ENCODE peak calls at places on chromosomes 6 and 20, in nine cellular contexts. S is effector CD8-positive, alpha-beta T cell; Q is bronchial epithelial cell; A is NCI-H2171 treated with DMSO at 0.1 percent for 48 hours; M is adipocyte; H is NCI-H1417; O is cardiac fibroblast; L is stimulated activated CD4-positive, alpha-beta T cell treated with anti-CD3 and anti-CD28 coated beads, Interleukin-15, amount 100 ng/mL, for 1 hour; N is T-helper 1 cell. X is an unnamed sample.

GRCh38 chr6:136069119-136069518 is 181.0 kb downstream of the MTFR2 start:
- DNase-seq in S (no peak), Q (peak), A (no peak), M (peak), H (no peak), O (peak), L (no peak), N (no peak), X (peak)

GRCh38 chr6:33610779-33611421 is 10.2 kb upstream of the ITPR3 start:
- DNase-seq in S (no peak), Q (no peak), A (no peak), M (no peak), H (no peak), O (peak), L (no peak), N (no peak), X (peak)

GRCh38 chr20:63538204-63539091 is 1.3 kb upstream of the PTK6 start:
- DNase-seq in S (peak), Q (peak), A (peak), M (peak), H (peak), O (no peak), L (no peak), N (no peak), X (peak)

GRCh38 chr6:34556031-34556471 is at the start of gene SPDEF:
- DNase-seq in S (no peak), Q (peak), A (no peak), M (no peak), H (no peak), O (no peak), L (no peak), N (no peak), X (no peak)

GRCh38 chr6:971981-972640 is 279.2 kb upstream of the EXOC2 start:
- DNase-seq in S (no peak), Q (peak), A (no peak), M (peak), H (no peak), O (no peak), L (no peak), N (no peak), X (no peak)

GRCh38 chr6:43644940-43645612 is at the start of gene RSPH9:
- DNase-seq in S (peak), Q (peak), A (no peak), M (peak), H (no peak), O (peak), L (no peak), N (peak), X (peak)

GRCh38 chr20:1286267-1287036 is 20.4 kb downstream of the SNPH start:
- DNase-seq in S (peak), Q (no peak), A (no peak), M (no peak), H (no peak), O (no peak), L (no peak), N (no peak), X (no peak)

GRCh38 chr20:38357653-38358207 is 11.4 kb downstream of the LBP start:
- DNase-seq in S (no peak), Q (peak), A (no peak), M (no peak), H (no peak), O (no peak), L (no peak), N (no peak), X (no peak)

GRCh38 chr6:6221829-6222535 is 98.5 kb downstream of the F13A1 start:
- DNase-seq in S (no peak), Q (peak), A (no peak), M (no peak), H (peak), O (no peak), L (no peak), N (no peak), X (no peak)

GRCh38 chr20:19785886-19786285 is 27.8 kb downstream of the RIN2 start:
- DNase-seq in S (no peak), Q (no peak), A (no peak), M (no peak), H (no peak), O (peak), L (no peak), N (no peak), X (no peak)

GRCh38 chr6:52201046-52201445 is 14.9 kb downstream of the IL17A start:
- DNase-seq in S (no peak), Q (no peak), A (no peak), M (no peak), H (no peak), O (no peak), L (no peak), N (no peak), X (no peak)

GRCh38 chr6:11789754-11790153 is 11.2 kb upstream of the ADTRP start:
- DNase-seq in S (no peak), Q (no peak), A (no peak), M (no peak), H (no peak), O (no peak), L (no peak), N (no peak), X (no peak)

GRCh38 chr6:83592770-83593394 is 80.5 kb downstream of the PRSS35 start:
- DNase-seq in S (no peak), Q (peak), A (peak), M (no peak), H (no peak), O (peak), L (no peak), N (peak), X (peak)

GRCh38 chr6:104711371-104711770 is 148.3 kb downstream of the HACE1 start:
- DNase-seq in S (no peak), Q (peak), A (no peak), M (peak), H (peak), O (peak), L (no peak), N (no peak), X (peak)

GRCh38 chr6:155955038-155955437 is 499.4 kb upstream of the NOX3 start:
- DNase-seq in S (no peak), Q (no peak), A (no peak), M (no peak), H (no peak), O (no peak), L (no peak), N (no peak), X (no peak)

X was measured in fibroblast of pulmonary artery.